ENCODE peak calls at places on chromosome 13, in nine cellular contexts. One of them, this sample, is unnamed.

GRCh38 chr13:84137292-84137691 is 255.0 kb upstream of the SLITRK1 start:
- DNase-seq in ovary: no peak
- DNase-seq in IMR-90: no peak
- DNase-seq in Peyer's patch: peak
- DNase-seq in transverse colon: peak
- DNase-seq in A549: no peak
- DNase-seq in stomach: no peak
- DNase-seq in lower leg skin: no peak
- DNase-seq in heart left ventricle: no peak
- DNase-seq in this sample: no peak

GRCh38 chr13:20585371-20585770 is 18.4 kb downstream of the IFT88 start:
- DNase-seq in stomach: no peak
- DNase-seq in Peyer's patch: no peak
- DNase-seq in A549: no peak
- DNase-seq in lower leg skin: no peak
- DNase-seq in ovary: no peak
- DNase-seq in transverse colon: no peak
- DNase-seq in heart left ventricle: no peak
- DNase-seq in IMR-90: no peak
- DNase-seq in this sample: no peak

GRCh38 chr13:21175656-21176194 is 627 bp downstream of the SKA3 start:
- DNase-seq in transverse colon: no peak
- DNase-seq in Peyer's patch: no peak
- DNase-seq in A549: no peak
- DNase-seq in stomach: no peak
- DNase-seq in IMR-90: peak
- DNase-seq in lower leg skin: no peak
- DNase-seq in heart left ventricle: no peak
- DNase-seq in ovary: no peak
- DNase-seq in this sample: no peak

GRCh38 chr13:106173346-106173745 is 362.1 kb downstream of the EFNB2 start:
- DNase-seq in heart left ventricle: no peak
- DNase-seq in IMR-90: no peak
- DNase-seq in ovary: no peak
- DNase-seq in A549: no peak
- DNase-seq in transverse colon: no peak
- DNase-seq in Peyer's patch: no peak
- DNase-seq in stomach: no peak
- DNase-seq in lower leg skin: no peak
- DNase-seq in this sample: no peak

GRCh38 chr13:49670828-49671227 is 20.5 kb downstream of the EBPL start:
- DNase-seq in Peyer's patch: no peak
- DNase-seq in IMR-90: no peak
- DNase-seq in ovary: no peak
- DNase-seq in heart left ventricle: no peak
- DNase-seq in stomach: no peak
- DNase-seq in transverse colon: no peak
- DNase-seq in lower leg skin: no peak
- DNase-seq in A549: no peak
- DNase-seq in this sample: no peak

GRCh38 chr13:93280688-93281087 is 54.1 kb downstream of the GPC6 start:
- DNase-seq in transverse colon: no peak
- DNase-seq in ovary: no peak
- DNase-seq in IMR-90: no peak
- DNase-seq in heart left ventricle: no peak
- DNase-seq in stomach: no peak
- DNase-seq in A549: no peak
- DNase-seq in lower leg skin: no peak
- DNase-seq in Peyer's patch: no peak
- DNase-seq in this sample: no peak

GRCh38 chr13:94128430-94128829 is 351.1 kb downstream of the DCT start:
- DNase-seq in transverse colon: no peak
- DNase-seq in IMR-90: no peak
- DNase-seq in ovary: no peak
- DNase-seq in stomach: no peak
- DNase-seq in heart left ventricle: peak
- DNase-seq in A549: no peak
- DNase-seq in lower leg skin: peak
- DNase-seq in Peyer's patch: no peak
- DNase-seq in this sample: no peak

GRCh38 chr13:68608147-68608546 is 1378.0 kb upstream of the PCDH9 start:
- DNase-seq in lower leg skin: no peak
- DNase-seq in ovary: no peak
- DNase-seq in heart left ventricle: no peak
- DNase-seq in IMR-90: no peak
- DNase-seq in Peyer's patch: no peak
- DNase-seq in A549: no peak
- DNase-seq in transverse colon: no peak
- DNase-seq in stomach: no peak
- DNase-seq in this sample: no peak

GRCh38 chr13:63481334-63481733 is 2065.7 kb upstream of the PCDH20 start:
- DNase-seq in transverse colon: no peak
- DNase-seq in heart left ventricle: no peak
- DNase-seq in A549: no peak
- DNase-seq in IMR-90: peak
- DNase-seq in Peyer's patch: no peak
- DNase-seq in lower leg skin: no peak
- DNase-seq in ovary: no peak
- DNase-seq in stomach: no peak
- DNase-seq in this sample: no peak

GRCh38 chr13:51229731-51230130 is 7.5 kb downstream of the FAM124A start:
- DNase-seq in lower leg skin: no peak
- DNase-seq in A549: no peak
- DNase-seq in Peyer's patch: no peak
- DNase-seq in heart left ventricle: no peak
- DNase-seq in ovary: no peak
- DNase-seq in transverse colon: no peak
- DNase-seq in IMR-90: no peak
- DNase-seq in stomach: no peak
- DNase-seq in this sample: no peak

GRCh38 chr13:99214232-99214631 is 13.6 kb downstream of the UBAC2 start:
- DNase-seq in A549: no peak
- DNase-seq in stomach: no peak
- DNase-seq in transverse colon: no peak
- DNase-seq in ovary: no peak
- DNase-seq in Peyer's patch: no peak
- DNase-seq in lower leg skin: no peak
- DNase-seq in IMR-90: no peak
- DNase-seq in heart left ventricle: no peak
- DNase-seq in this sample: no peak

GRCh38 chr13:24264976-24265375 is 44.4 kb upstream of the C1QTNF9 start:
- DNase-seq in lower leg skin: no peak
- DNase-seq in heart left ventricle: no peak
- DNase-seq in A549: no peak
- DNase-seq in ovary: no peak
- DNase-seq in stomach: no peak
- DNase-seq in transverse colon: peak
- DNase-seq in IMR-90: no peak
- DNase-seq in Peyer's patch: peak
- DNase-seq in this sample: no peak

DNA sequence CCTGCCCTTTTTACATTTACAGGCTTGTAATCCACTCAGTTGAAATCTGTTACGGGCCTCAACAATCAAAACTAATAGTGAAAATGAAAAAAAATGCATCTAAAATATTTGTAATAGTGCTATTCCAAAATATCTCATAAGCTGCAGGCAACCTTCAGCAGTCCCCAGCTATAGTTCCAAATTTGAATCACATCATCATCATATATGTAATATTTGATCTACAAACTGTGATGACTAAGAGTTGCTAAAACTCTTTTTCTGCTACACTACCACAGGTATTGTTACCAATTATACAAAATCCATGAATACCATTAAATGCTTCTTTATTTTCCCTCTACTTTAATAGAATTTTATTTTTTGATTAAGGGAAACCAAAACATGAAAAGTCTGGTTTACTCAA is 121.4 kb upstream of the RFC3 start:
- DNase-seq in ovary: no peak
- DNase-seq in heart left ventricle: no peak
- DNase-seq in A549: no peak
- DNase-seq in stomach: no peak
- DNase-seq in Peyer's patch: no peak
- DNase-seq in IMR-90: no peak
- DNase-seq in lower leg skin: no peak
- DNase-seq in transverse colon: no peak
- DNase-seq in this sample: no peak
- TF ChIP-seq POLR2A in ovary: no peak
- TF ChIP-seq POLR2A in heart left ventricle: no peak
- TF ChIP-seq POLR2A in A549: no peak
- TF ChIP-seq POLR2A in stomach: no peak
- TF ChIP-seq POLR2A in Peyer's patch: no peak
- TF ChIP-seq POLR2A in IMR-90: no peak
- TF ChIP-seq POLR2A in lower leg skin: no peak
- TF ChIP-seq POLR2A in transverse colon: no peak
- TF ChIP-seq POLR2A in this sample: no peak

GRCh38 chr13:73741742-73742141 is 392.5 kb downstream of the KLF12 start:
- DNase-seq in IMR-90: no peak
- DNase-seq in lower leg skin: no peak
- DNase-seq in A549: no peak
- DNase-seq in stomach: no peak
- DNase-seq in ovary: no peak
- DNase-seq in heart left ventricle: no peak
- DNase-seq in Peyer's patch: no peak
- DNase-seq in transverse colon: no peak
- DNase-seq in this sample: no peak
- TF ChIP-seq POLR2A in IMR-90: no peak
- TF ChIP-seq POLR2A in lower leg skin: no peak
- TF ChIP-seq POLR2A in A549: no peak
- TF ChIP-seq POLR2A in stomach: no peak
- TF ChIP-seq POLR2A in ovary: no peak
- TF ChIP-seq POLR2A in heart left ventricle: no peak
- TF ChIP-seq POLR2A in Peyer's patch: no peak
- TF ChIP-seq POLR2A in transverse colon: no peak
- TF ChIP-seq POLR2A in this sample: no peak

GRCh38 chr13:100673376-100673830 is 1.2 kb downstream of the TMTC4 start:
- DNase-seq in transverse colon: no peak
- DNase-seq in lower leg skin: no peak
- DNase-seq in Peyer's patch: no peak
- DNase-seq in ovary: no peak
- DNase-seq in stomach: no peak
- DNase-seq in heart left ventricle: no peak
- DNase-seq in A549: no peak
- DNase-seq in IMR-90: no peak
- DNase-seq in this sample: peak

GRCh38 chr13:100674363-100674847 is at the start of gene TMTC4:
- DNase-seq in A549: no peak
- DNase-seq in ovary: no peak
- DNase-seq in transverse colon: peak
- DNase-seq in heart left ventricle: no peak
- DNase-seq in Peyer's patch: peak
- DNase-seq in IMR-90: no peak
- DNase-seq in stomach: no peak
- DNase-seq in lower leg skin: no peak
- DNase-seq in this sample: no peak

GRCh38 chr13:100675660-100676129 is 1.1 kb upstream of the TMTC4 start:
- DNase-seq in lower leg skin: no peak
- DNase-seq in A549: no peak
- DNase-seq in heart left ventricle: no peak
- DNase-seq in transverse colon: no peak
- DNase-seq in IMR-90: no peak
- DNase-seq in ovary: no peak
- DNase-seq in Peyer's patch: no peak
- DNase-seq in stomach: no peak
- DNase-seq in this sample: no peak

GRCh38 chr13:100673831-100674362 is 698 bp downstream of the TMTC4 start:
- DNase-seq in lower leg skin: peak
- DNase-seq in Peyer's patch: peak
- DNase-seq in ovary: peak
- DNase-seq in transverse colon: peak
- DNase-seq in IMR-90: peak
- DNase-seq in A549: peak
- DNase-seq in heart left ventricle: peak
- DNase-seq in stomach: peak
- DNase-seq in this sample: peak

GRCh38 chr13:100674848-100675659 is 459 bp upstream of the TMTC4 start:
- DNase-seq in heart left ventricle: peak
- DNase-seq in IMR-90: peak
- DNase-seq in stomach: peak
- DNase-seq in A549: peak
- DNase-seq in lower leg skin: peak
- DNase-seq in transverse colon: peak
- DNase-seq in Peyer's patch: peak
- DNase-seq in ovary: peak
- DNase-seq in this sample: peak
- TF ChIP-seq POLR2A in heart left ventricle: no peak
- TF ChIP-seq POLR2A in IMR-90: no peak
- TF ChIP-seq POLR2A in stomach: no peak
- TF ChIP-seq POLR2A in A549: peak
- TF ChIP-seq POLR2A in lower leg skin: no peak
- TF ChIP-seq POLR2A in transverse colon: peak
- TF ChIP-seq POLR2A in Peyer's patch: no peak
- TF ChIP-seq POLR2A in ovary: peak
- TF ChIP-seq POLR2A in this sample: peak

GRCh38 chr13:46629811-46630413 is 76.9 kb downstream of the LRCH1 start:
- DNase-seq in Peyer's patch: no peak
- DNase-seq in stomach: no peak
- DNase-seq in heart left ventricle: no peak
- DNase-seq in A549: no peak
- DNase-seq in transverse colon: no peak
- DNase-seq in ovary: no peak
- DNase-seq in lower leg skin: no peak
- DNase-seq in IMR-90: no peak
- DNase-seq in this sample: peak

GRCh38 chr13:46633416-46633815 is 80.4 kb downstream of the LRCH1 start:
- DNase-seq in stomach: no peak
- DNase-seq in Peyer's patch: no peak
- DNase-seq in lower leg skin: no peak
- DNase-seq in A549: no peak
- DNase-seq in ovary: no peak
- DNase-seq in heart left ventricle: no peak
- DNase-seq in transverse colon: no peak
- DNase-seq in IMR-90: peak
- DNase-seq in this sample: no peak

GRCh38 chr13:46632171-46632570 is 79.2 kb downstream of the LRCH1 start:
- DNase-seq in A549: no peak
- DNase-seq in IMR-90: no peak
- DNase-seq in stomach: no peak
- DNase-seq in Peyer's patch: no peak
- DNase-seq in heart left ventricle: no peak
- DNase-seq in transverse colon: no peak
- DNase-seq in lower leg skin: no peak
- DNase-seq in ovary: no peak
- DNase-seq in this sample: no peak

GRCh38 chr13:46630419-46631183 is 77.6 kb downstream of the LRCH1 start:
- DNase-seq in A549: no peak
- DNase-seq in IMR-90: no peak
- DNase-seq in heart left ventricle: no peak
- DNase-seq in Peyer's patch: no peak
- DNase-seq in transverse colon: no peak
- DNase-seq in ovary: no peak
- DNase-seq in lower leg skin: no peak
- DNase-seq in stomach: no peak
- DNase-seq in this sample: no peak

DNA sequence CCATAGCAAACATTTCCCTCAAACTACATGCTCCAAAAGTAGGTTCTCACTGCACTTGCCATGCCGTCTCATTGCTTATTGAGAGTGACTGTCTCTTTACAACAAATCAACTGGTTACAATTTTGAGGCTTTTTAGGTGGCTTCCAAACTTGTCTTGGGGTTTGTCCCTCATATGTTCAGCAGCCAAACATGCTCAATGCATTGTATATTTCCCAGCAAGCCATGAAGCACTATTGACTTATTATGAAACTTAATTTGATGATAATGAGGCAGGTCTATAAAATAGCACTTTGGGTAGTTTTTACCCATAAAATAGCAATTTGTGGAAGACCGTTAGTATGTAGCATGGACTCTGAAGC is 78.2 kb downstream of the LRCH1 start:
- DNase-seq in ovary: no peak
- DNase-seq in heart left ventricle: no peak
- DNase-seq in lower leg skin: no peak
- DNase-seq in A549: no peak
- DNase-seq in IMR-90: no peak
- DNase-seq in Peyer's patch: no peak
- DNase-seq in transverse colon: no peak
- DNase-seq in stomach: no peak
- DNase-seq in this sample: no peak
- TF ChIP-seq POLR2A in ovary: no peak
- TF ChIP-seq POLR2A in heart left ventricle: no peak
- TF ChIP-seq POLR2A in lower leg skin: no peak
- TF ChIP-seq POLR2A in A549: no peak
- TF ChIP-seq POLR2A in IMR-90: no peak
- TF ChIP-seq POLR2A in Peyer's patch: no peak
- TF ChIP-seq POLR2A in transverse colon: no peak
- TF ChIP-seq POLR2A in stomach: no peak
- TF ChIP-seq POLR2A in this sample: no peak